ENCODE peak calls at places on chromosomes 13 and 19, in seven cellular contexts. O is activated CD4-positive, alpha-beta T cell treated with anti-CD3 and anti-CD28 coated beads, Interleukin-2, amount 50 U/mL, for 48 hours; L is effector CD4-positive, alpha-beta T cell; N is pancreas; I is heart right ventricle; G is T follicular helper cell; Q is T-helper 2 cell. U is an unnamed sample.

GRCh38 chr19:50639121-50640112 is at the start of gene SYT3:
- DNase-seq in O (peak), G (peak), N (peak), I (peak), Q (peak), L (peak), U (peak)

GRCh38 chr19:359653-359925 is 15.0 kb upstream of the MIER2 start:
- DNase-seq in N (no peak), L (no peak), I (no peak), Q (no peak), G (no peak), O (no peak), U (no peak)

GRCh38 chr13:44278164-44278563 is 95.5 kb upstream of the SERP2 start:
- DNase-seq in N (no peak), Q (no peak), O (no peak), G (no peak), L (no peak), I (no peak), U (no peak)

GRCh38 chr13:99063952-99064351 is 86.1 kb upstream of the DOCK9 start:
- DNase-seq in G (no peak), Q (no peak), O (no peak), I (no peak), L (no peak), N (no peak), U (no peak)

GRCh38 chr13:94799330-94799729 is 87.0 kb upstream of the SOX21 start:
- DNase-seq in O (no peak), N (no peak), G (no peak), Q (no peak), L (no peak), I (no peak), U (no peak)

GRCh38 chr13:74290324-74290773 is 156.1 kb upstream of the KLF12 start:
- DNase-seq in N (peak), O (no peak), G (peak), Q (peak), I (no peak), L (peak), U (peak)

GRCh38 chr13:26558912-26559485 is 1.5 kb downstream of the WASF3 start:
- DNase-seq in O (no peak), Q (no peak), G (no peak), I (no peak), L (no peak), N (no peak), U (no peak)

GRCh38 chr13:105990256-105990958 is 545.1 kb downstream of the EFNB2 start:
- DNase-seq in L (no peak), Q (no peak), I (no peak), O (no peak), G (no peak), N (no peak), U (no peak)

GRCh38 chr13:45231722-45232121 is 30.9 kb upstream of the KCTD4 start:
- DNase-seq in Q (no peak), O (no peak), G (no peak), L (no peak), I (no peak), N (no peak), U (no peak)

GRCh38 chr13:98719527-98720250 is 32.8 kb downstream of the SLC15A1 start:
- DNase-seq in I (no peak), O (no peak), L (no peak), Q (no peak), N (no peak), G (no peak), U (no peak)

GRCh38 chr13:110258876-110259631 is 47.9 kb downstream of the COL4A1 start:
- DNase-seq in I (no peak), L (no peak), Q (no peak), O (no peak), G (no peak), N (no peak), U (no peak)

GRCh38 chr19:19672816-19673215 is 4.2 kb downstream of the ZNF101 start:
- DNase-seq in O (no peak), Q (no peak), G (no peak), N (no peak), L (no peak), I (no peak), U (no peak)

GRCh38 chr19:44142014-44142523 is 715 bp downstream of the ZNF234 start:
- DNase-seq in Q (peak), N (no peak), G (no peak), I (no peak), L (no peak), O (peak), U (no peak)

GRCh38 chr13:49400755-49401659 is 42.9 kb downstream of the CAB39L start:
- DNase-seq in O (no peak), N (peak), Q (no peak), L (no peak), G (no peak), I (no peak), U (no peak)

GRCh38 chr19:28864577-28865042 is 348.3 kb downstream of the UQCRFS1 start:
- DNase-seq in Q (no peak), G (no peak), O (no peak), I (peak), L (no peak), N (peak), U (no peak)

GRCh38 chr19:20359933-20360720 is 193.1 kb downstream of the ZNF486 start:
- DNase-seq in N (peak), O (no peak), I (no peak), L (no peak), G (no peak), Q (no peak), U (no peak)

GRCh38 chr19:30447276-30447870 is 75.2 kb downstream of the ZNF536 start:
- DNase-seq in Q (no peak), O (no peak), L (no peak), N (no peak), I (no peak), G (no peak), U (no peak)

U was measured in effector CD8-positive, alpha-beta T cell.